ENCODE peak calls at places on chromosomes 12 and 14, in nine cellular contexts. Z, R, N, K, H, T, C, J and A are unnamed samples.

GRCh38 chr12:57127101-57127709 is 1.1 kb upstream of the LRP1 start:
- DNase-seq in Z (no peak), R (peak), N (no peak), K (peak), H (peak), T (peak), C (peak), J (no peak), A (no peak)

GRCh38 chr12:48197549-48197966 is 5.5 kb downstream of the OR10AD1 start:
- DNase-seq in Z (no peak), R (no peak), N (peak), K (no peak), H (no peak), T (no peak), C (no peak), J (no peak), A (no peak)

GRCh38 chr12:93000026-93000425 is 70.9 kb upstream of the EEA1 start:
- DNase-seq in Z (no peak), R (no peak), N (no peak), K (no peak), H (no peak), T (no peak), C (no peak), J (no peak), A (no peak)

GRCh38 chr14:54300881-54301280 is 95.9 kb upstream of the CDKN3 start:
- DNase-seq in Z (no peak), R (no peak), N (no peak), K (no peak), H (no peak), T (peak), C (no peak), J (no peak), A (no peak)

GRCh38 chr14:31927348-31927826 is 149.7 kb upstream of the ARHGAP5 start:
- DNase-seq in Z (no peak), R (peak), N (peak), K (no peak), H (peak), T (peak), C (no peak), J (peak), A (peak)

GRCh38 chr12:94730846-94731245 is 80.5 kb upstream of the TMCC3 start:
- DNase-seq in Z (no peak), R (no peak), N (no peak), K (no peak), H (no peak), T (no peak), C (no peak), J (no peak), A (no peak)

GRCh38 chr12:45292486-45293195 is 76.7 kb downstream of the ANO6 start:
- DNase-seq in Z (no peak), R (no peak), N (peak), K (no peak), H (no peak), T (no peak), C (no peak), J (no peak), A (no peak)

GRCh38 chr14:103896578-103896977 is 31.7 kb upstream of the TDRD9 start:
- DNase-seq in Z (no peak), R (no peak), N (no peak), K (no peak), H (no peak), T (no peak), C (no peak), J (no peak), A (no peak)

GRCh38 chr12:39351153-39351552 is 91.8 kb downstream of the KIF21A start:
- DNase-seq in Z (no peak), R (no peak), N (no peak), K (no peak), H (no peak), T (no peak), C (no peak), J (no peak), A (no peak)

GRCh38 chr14:68977741-68978549 is 1.2 kb downstream of the ACTN1 start:
- DNase-seq in Z (no peak), R (peak), N (peak), K (no peak), H (peak), T (no peak), C (peak), J (peak), A (no peak)

GRCh38 chr12:131900397-131900796 is 6.0 kb downstream of the ULK1 start:
- DNase-seq in Z (no peak), R (no peak), N (no peak), K (no peak), H (no peak), T (no peak), C (no peak), J (no peak), A (no peak)

GRCh38 chr12:79260923-79261322 is 396.3 kb downstream of the SYT1 start:
- DNase-seq in Z (no peak), R (no peak), N (no peak), K (no peak), H (no peak), T (no peak), C (no peak), J (no peak), A (no peak)

GRCh38 chr12:79127268-79127895 is 262.8 kb downstream of the SYT1 start:
- DNase-seq in Z (no peak), R (peak), N (peak), K (no peak), H (no peak), T (no peak), C (no peak), J (peak), A (peak)

GRCh38 chr12:10634427-10634826 is 21.0 kb upstream of the MAGOHB start:
- DNase-seq in Z (no peak), R (no peak), N (peak), K (no peak), H (no peak), T (peak), C (no peak), J (no peak), A (no peak)

GRCh38 chr12:101713059-101713682 is 15.7 kb downstream of the CHPT1 start:
- DNase-seq in Z (no peak), R (no peak), N (no peak), K (no peak), H (no peak), T (peak), C (no peak), J (no peak), A (no peak)

GRCh38 chr14:104140213-104140462 is 1.8 kb downstream of the KIF26A start:
- DNase-seq in Z (no peak), R (no peak), N (no peak), K (no peak), H (no peak), T (no peak), C (no peak), J (no peak), A (no peak)

GRCh38 chr14:100424504-100425453 is 101.6 kb downstream of the SLC25A47 start:
- DNase-seq in Z (no peak), R (no peak), N (no peak), K (no peak), H (no peak), T (no peak), C (no peak), J (no peak), A (no peak)

GRCh38 chr12:127143020-127143419 is 1124.0 kb upstream of the TMEM132C start:
- DNase-seq in Z (no peak), R (no peak), N (no peak), K (no peak), H (peak), T (no peak), C (no peak), J (no peak), A (no peak)

GRCh38 chr14:98634043-98634820 is 637.8 kb downstream of the BCL11B start:
- DNase-seq in Z (no peak), R (no peak), N (no peak), K (no peak), H (no peak), T (no peak), C (no peak), J (no peak), A (no peak)

GRCh38 chr12:111677186-111677585 is 8.6 kb downstream of the BRAP start:
- DNase-seq in Z (no peak), R (no peak), N (no peak), K (no peak), H (no peak), T (no peak), C (no peak), J (no peak), A (no peak)

GRCh38 chr12:115008951-115009350 is 325.0 kb upstream of the TBX3 start:
- DNase-seq in Z (no peak), R (no peak), N (no peak), K (no peak), H (no peak), T (no peak), C (no peak), J (no peak), A (no peak)

GRCh38 chr12:67667276-67668073 is 18.9 kb downstream of the DYRK2 start:
- DNase-seq in Z (no peak), R (no peak), N (peak), K (no peak), H (no peak), T (no peak), C (no peak), J (no peak), A (no peak)

GRCh38 chr14:69713976-69714716 is 52.8 kb upstream of the SRSF5 start:
- DNase-seq in Z (no peak), R (no peak), N (no peak), K (no peak), H (no peak), T (peak), C (no peak), J (no peak), A (no peak)

GRCh38 chr12:54879579-54879978 is 25.3 kb downstream of the MUCL1 start:
- DNase-seq in Z (no peak), R (no peak), N (peak), K (no peak), H (no peak), T (no peak), C (no peak), J (no peak), A (no peak)

GRCh38 chr14:31933716-31934115 is 143.4 kb upstream of the ARHGAP5 start:
- DNase-seq in Z (no peak), R (no peak), N (peak), K (no peak), H (no peak), T (no peak), C (no peak), J (no peak), A (no peak)

GRCh38 chr12:103966736-103967135 is 1.1 kb downstream of the TDG start:
- DNase-seq in Z (no peak), R (no peak), N (no peak), K (no peak), H (no peak), T (no peak), C (no peak), J (no peak), A (no peak)

GRCh38 chr14:54567224-54567633 is 301 bp downstream of the SAMD4A start:
- DNase-seq in Z (no peak), R (peak), N (no peak), K (peak), H (peak), T (no peak), C (no peak), J (no peak), A (no peak)

GRCh38 chr12:75208851-75209781 is 523 bp downstream of the KCNC2 start:
- DNase-seq in Z (no peak), R (peak), N (peak), K (no peak), H (peak), T (no peak), C (no peak), J (no peak), A (no peak)

GRCh38 chr12:116400671-116401357 is 123.3 kb upstream of the MED13L start:
- DNase-seq in Z (no peak), R (no peak), N (no peak), K (no peak), H (no peak), T (no peak), C (no peak), J (no peak), A (no peak)

GRCh38 chr12:132095520-132096409 is 48.4 kb downstream of the DDX51 start:
- DNase-seq in Z (no peak), R (no peak), N (no peak), K (no peak), H (no peak), T (peak), C (no peak), J (no peak), A (no peak)

GRCh38 chr12:101174576-101174975 is 35.5 kb downstream of the SLC5A8 start:
- DNase-seq in Z (no peak), R (no peak), N (no peak), K (no peak), H (no peak), T (no peak), C (no peak), J (no peak), A (no peak)

GRCh38 chr14:33836203-33836894 is 114.5 kb downstream of the EGLN3 start:
- DNase-seq in Z (no peak), R (no peak), N (no peak), K (no peak), H (no peak), T (no peak), C (no peak), J (no peak), A (no peak)

GRCh38 chr12:117127933-117128823 is 29.0 kb upstream of the TESC start:
- DNase-seq in Z (no peak), R (no peak), N (no peak), K (no peak), H (no peak), T (no peak), C (no peak), J (no peak), A (no peak)

GRCh38 chr14:78848234-78848820 is 678.2 kb downstream of the NRXN3 start:
- DNase-seq in Z (peak), R (peak), N (peak), K (no peak), H (peak), T (peak), C (no peak), J (no peak), A (no peak)

GRCh38 chr12:2301531-2302461 is 249.0 kb downstream of the CACNA1C start:
- DNase-seq in Z (no peak), R (no peak), N (no peak), K (no peak), H (no peak), T (no peak), C (no peak), J (peak), A (no peak)

GRCh38 chr12:118376089-118377004 is at the start of gene SUDS3:
- DNase-seq in Z (peak), R (peak), N (peak), K (peak), H (peak), T (peak), C (peak), J (no peak), A (no peak)

GRCh38 chr14:91246051-91246852 is 1.7 kb upstream of the GPR68 start:
- DNase-seq in Z (peak), R (no peak), N (no peak), K (peak), H (no peak), T (no peak), C (peak), J (no peak), A (no peak)

GRCh38 chr12:104386461-104386860 is 70.3 kb upstream of the CHST11 start:
- DNase-seq in Z (no peak), R (no peak), N (no peak), K (no peak), H (no peak), T (no peak), C (no peak), J (no peak), A (no peak)

GRCh38 chr14:91911474-91912032 is 35.9 kb downstream of the FBLN5 start:
- DNase-seq in Z (peak), R (peak), N (peak), K (no peak), H (peak), T (peak), C (peak), J (no peak), A (no peak)